ENCODE peak calls at places on chromosomes 1 and 21, in nine cellular contexts. Z is OCI-LY7, X is fibroblast of lung, N is epithelial cell of esophagus, Y is progenitor cell of endocrine pancreas, J is cardiac muscle cell, T is AG10803, E is omental fat pad, G is WTC11. F is an unnamed sample.

GRCh38 chr1:233188061-233188460 is 107.5 kb downstream of the PCNX2 start:
- DNase-seq in Z (no peak), X (no peak), N (no peak), Y (no peak), J (no peak), T (no peak), E (no peak), G (no peak), F (no peak)

GRCh38 chr1:109198745-109199144 is 15.0 kb upstream of the SARS1 start:
- DNase-seq in Z (no peak), X (peak), N (peak), Y (no peak), J (no peak), T (no peak), E (no peak), G (no peak), F (no peak)

GRCh38 chr1:11318982-11319381 is 46.0 kb downstream of the UBIAD1 start:
- DNase-seq in Z (no peak), X (no peak), N (no peak), Y (no peak), J (no peak), T (no peak), E (no peak), G (no peak), F (no peak)

GRCh38 chr1:4224687-4225086 is 324.6 kb upstream of the C1orf174 start:
- DNase-seq in Z (no peak), X (no peak), N (no peak), Y (no peak), J (no peak), T (no peak), E (no peak), G (no peak), F (no peak)

GRCh38 chr1:201568859-201569294 is 29.9 kb downstream of the NAV1 start:
- DNase-seq in Z (no peak), X (no peak), N (no peak), Y (no peak), J (no peak), T (no peak), E (no peak), G (no peak), F (no peak)

GRCh38 chr1:8674912-8675311 is 142.5 kb downstream of the RERE start:
- DNase-seq in Z (no peak), X (peak), N (peak), Y (no peak), J (no peak), T (no peak), E (no peak), G (no peak), F (no peak)

GRCh38 chr1:112700290-112701226 is 6.4 kb downstream of the RHOC start:
- DNase-seq in Z (peak), X (peak), N (peak), Y (no peak), J (peak), T (peak), E (peak), G (peak), F (peak)

GRCh38 chr21:41295721-41296254 is 20.8 kb upstream of the FAM3B start:
- DNase-seq in Z (no peak), X (no peak), N (no peak), Y (no peak), J (no peak), T (no peak), E (no peak), G (no peak), F (no peak)

GRCh38 chr1:106232128-106232527 is 824.3 kb upstream of the PRMT6 start:
- DNase-seq in Z (no peak), X (peak), N (peak), Y (no peak), J (no peak), T (no peak), E (no peak), G (no peak), F (no peak)

GRCh38 chr1:12053752-12054548 is 9.2 kb upstream of the TNFRSF8 start:
- DNase-seq in Z (no peak), X (no peak), N (peak), Y (no peak), J (no peak), T (no peak), E (no peak), G (no peak), F (peak)

GRCh38 chr1:58442114-58442513 is 104.4 kb downstream of the OMA1 start:
- DNase-seq in Z (no peak), X (peak), N (no peak), Y (no peak), J (no peak), T (peak), E (no peak), G (no peak), F (no peak)

GRCh38 chr1:222463059-222463730 is 84.7 kb downstream of the HHIPL2 start:
- DNase-seq in Z (no peak), X (no peak), N (no peak), Y (no peak), J (no peak), T (no peak), E (no peak), G (no peak), F (no peak)

GRCh38 chr1:222464841-222465210 is 83.1 kb downstream of the HHIPL2 start:
- DNase-seq in Z (peak), X (peak), N (peak), Y (no peak), J (peak), T (peak), E (no peak), G (peak), F (peak)

GRCh38 chr1:222462598-222462997 is 85.3 kb downstream of the HHIPL2 start:
- DNase-seq in Z (no peak), X (no peak), N (no peak), Y (no peak), J (no peak), T (no peak), E (no peak), G (no peak), F (no peak)

GRCh38 chr1:222459652-222460051 is 88.3 kb downstream of the HHIPL2 start:
- DNase-seq in Z (no peak), X (no peak), N (no peak), Y (no peak), J (no peak), T (no peak), E (no peak), G (no peak), F (no peak)

DNA sequence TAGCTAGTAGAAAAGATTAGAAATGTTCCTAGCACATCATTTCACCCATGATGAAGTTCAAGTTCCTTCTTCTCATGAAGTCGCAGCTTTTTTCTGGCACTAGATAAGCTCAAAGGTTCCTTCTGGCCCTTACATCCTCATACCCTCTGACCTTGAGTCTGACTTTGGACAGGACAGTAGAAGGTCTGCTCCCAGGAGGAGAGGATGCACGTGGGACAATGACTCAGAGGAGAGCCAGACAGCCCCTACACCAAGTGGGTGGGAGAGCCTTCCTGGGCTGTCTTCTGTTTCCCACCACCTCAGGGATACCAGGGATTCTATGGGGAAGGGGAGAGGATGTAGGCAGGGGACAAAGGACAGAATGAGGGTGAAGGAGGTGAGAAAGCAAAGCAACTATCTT is 86.0 kb downstream of the HHIPL2 start:
- DNase-seq in Z (no peak), X (no peak), N (no peak), Y (no peak), J (no peak), T (no peak), E (no peak), G (no peak), F (no peak)
- TF ChIP-seq CTCF in Z (no peak), X (no peak), N (no peak), Y (no peak), J (no peak), T (no peak), E (no peak), G (no peak), F (no peak)

GRCh38 chr1:25804244-25804963 is 4.4 kb downstream of the SELENON start:
- DNase-seq in Z (no peak), X (peak), N (peak), Y (no peak), J (no peak), T (no peak), E (no peak), G (no peak), F (peak)

GRCh38 chr1:25804964-25805862 is 5.2 kb downstream of the SELENON start:
- DNase-seq in Z (no peak), X (no peak), N (no peak), Y (no peak), J (no peak), T (no peak), E (no peak), G (no peak), F (peak)

GRCh38 chr1:25800538-25801377 is 765 bp downstream of the SELENON start:
- DNase-seq in Z (no peak), X (no peak), N (no peak), Y (no peak), J (no peak), T (no peak), E (no peak), G (no peak), F (no peak)

GRCh38 chr1:25803368-25803767 is 3.4 kb downstream of the SELENON start:
- DNase-seq in Z (no peak), X (no peak), N (no peak), Y (no peak), J (no peak), T (no peak), E (no peak), G (no peak), F (no peak)

GRCh38 chr1:25802915-25803314 is 2.9 kb downstream of the SELENON start:
- DNase-seq in Z (peak), X (no peak), N (no peak), Y (no peak), J (no peak), T (no peak), E (no peak), G (no peak), F (peak)
- TF ChIP-seq CTCF in Z (no peak), X (no peak), N (no peak), Y (no peak), J (no peak), T (no peak), E (no peak), G (no peak), F (no peak)

DNA sequence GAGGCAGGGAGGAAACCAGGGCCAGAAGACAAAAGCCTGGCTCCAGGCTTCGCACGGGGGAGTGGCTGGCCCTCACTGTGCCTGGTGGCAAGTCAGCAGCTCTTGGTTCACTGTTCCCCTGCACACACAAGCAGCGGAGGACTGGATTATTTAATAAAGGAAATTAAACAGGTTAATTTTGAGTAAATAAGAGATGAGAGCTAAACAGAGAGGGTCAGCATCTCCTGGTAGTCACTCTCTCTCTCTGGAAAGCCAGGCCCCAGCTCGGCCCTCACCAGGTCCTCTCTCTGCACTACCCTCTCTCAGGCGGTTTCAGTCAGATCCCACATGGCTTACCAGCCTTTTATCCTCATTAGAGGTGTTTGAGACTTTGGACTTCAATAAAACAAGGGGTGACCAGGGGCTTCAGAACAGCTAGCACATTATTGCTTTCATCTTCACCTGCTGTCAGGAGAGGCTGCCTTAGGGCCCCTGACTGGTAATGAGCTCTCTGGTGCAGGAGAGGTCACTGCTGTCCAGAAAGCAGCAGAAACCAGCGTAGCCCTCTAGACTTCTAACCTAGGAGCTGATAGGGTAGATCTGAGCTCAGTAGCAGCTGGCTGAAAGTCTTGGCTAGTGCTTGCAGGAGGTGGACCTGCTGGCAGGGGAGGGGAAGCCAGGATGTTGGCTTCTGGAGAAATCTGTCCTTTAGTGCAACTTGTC is 46.0 kb downstream of the SYT6 start:
- DNase-seq in Z (no peak), X (no peak), N (no peak), Y (no peak), J (peak), T (no peak), E (no peak), G (no peak), F (no peak)
- TF ChIP-seq CTCF in Z (no peak), X (no peak), N (no peak), Y (no peak), J (no peak), T (no peak), E (no peak), G (no peak), F (no peak)

DNA sequence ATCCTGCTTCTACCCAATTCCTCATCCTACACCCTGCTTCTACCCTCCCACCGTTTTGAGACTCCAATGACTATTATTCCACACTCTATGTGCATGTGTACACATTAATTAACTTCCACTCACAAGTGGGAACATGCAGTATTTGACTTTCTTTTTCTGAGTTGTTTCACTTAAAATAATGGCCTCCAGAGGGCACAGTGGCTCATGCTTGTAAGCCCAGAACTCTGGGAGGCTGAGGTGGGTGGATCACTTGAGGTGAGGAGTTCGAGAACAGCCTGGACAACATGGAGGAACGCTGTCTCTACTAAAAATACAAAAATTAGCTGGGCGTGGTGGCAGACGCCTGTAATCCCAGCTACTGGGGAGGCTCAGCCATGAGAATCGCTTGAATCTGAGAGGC is 464.8 kb downstream of the PTBP2 start:
- DNase-seq in Z (peak), X (no peak), N (peak), Y (no peak), J (no peak), T (no peak), E (no peak), G (peak), F (no peak)
- TF ChIP-seq CTCF in Z (peak), X (peak), N (no peak), Y (peak), J (peak), T (peak), E (no peak), G (no peak), F (no peak)

DNA sequence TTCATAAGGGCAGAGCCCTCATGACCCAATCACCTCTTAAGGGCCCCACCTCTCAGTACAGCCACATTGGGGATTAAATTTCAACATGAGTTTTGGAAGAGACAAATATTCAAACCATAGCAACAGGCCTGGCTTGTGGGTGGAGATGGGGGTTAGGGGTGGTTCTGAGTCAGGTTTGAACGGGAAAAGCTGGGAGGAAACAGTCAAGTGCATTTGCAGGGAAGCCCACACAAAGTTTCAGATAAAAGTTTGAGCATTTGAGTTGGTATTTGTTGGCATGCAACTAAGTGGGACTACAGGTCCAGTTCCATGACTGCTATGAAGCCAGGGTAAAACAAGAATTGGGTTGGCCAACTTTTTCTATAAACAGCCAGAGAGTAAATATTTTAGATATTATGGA is 21.0 kb upstream of the PADI2 start:
- DNase-seq in Z (no peak), X (peak), N (peak), Y (no peak), J (no peak), T (peak), E (no peak), G (no peak), F (no peak)
- TF ChIP-seq CTCF in Z (no peak), X (no peak), N (no peak), Y (no peak), J (no peak), T (no peak), E (no peak), G (no peak), F (no peak)

GRCh38 chr1:25797939-25798338 is 2.1 kb upstream of the SELENON start:
- DNase-seq in Z (peak), X (no peak), N (peak), Y (no peak), J (peak), T (no peak), E (no peak), G (peak), F (no peak)
- TF ChIP-seq CTCF in Z (peak), X (peak), N (peak), Y (peak), J (peak), T (peak), E (no peak), G (no peak), F (peak)

GRCh38 chr1:183023146-183023600 is at the start of gene LAMC1:
- DNase-seq in Z (peak), X (peak), N (peak), Y (peak), J (peak), T (peak), E (peak), G (peak), F (peak)

GRCh38 chr1:183019126-183019740 is 4.0 kb upstream of the LAMC1 start:
- DNase-seq in Z (no peak), X (peak), N (no peak), Y (no peak), J (no peak), T (no peak), E (no peak), G (no peak), F (no peak)

GRCh38 chr1:183021405-183022201 is 1.6 kb upstream of the LAMC1 start:
- DNase-seq in Z (no peak), X (no peak), N (no peak), Y (no peak), J (no peak), T (no peak), E (no peak), G (no peak), F (no peak)

GRCh38 chr1:183022202-183023145 is 746 bp upstream of the LAMC1 start:
- DNase-seq in Z (peak), X (peak), N (peak), Y (peak), J (peak), T (peak), E (peak), G (peak), F (peak)

GRCh38 chr1:183019860-183020259 is 3.4 kb upstream of the LAMC1 start:
- DNase-seq in Z (no peak), X (peak), N (no peak), Y (no peak), J (no peak), T (peak), E (no peak), G (no peak), F (no peak)
- TF ChIP-seq CTCF in Z (no peak), X (no peak), N (peak), Y (no peak), J (peak), T (peak), E (no peak), G (no peak), F (no peak)